ENCODE peak calls at places on chromosomes 3 and 15, in eight cellular contexts. One of them, this sample, is unnamed.

GRCh38 chr3:151827816-151828215 is 13.9 kb downstream of the AADAC start:
- DNase-seq in HepG2: no peak
- DNase-seq in stomach: no peak
- DNase-seq in A549: no peak
- DNase-seq in ovary: no peak
- DNase-seq in sigmoid colon: no peak
- DNase-seq in suprapubic skin: no peak
- DNase-seq in K562: no peak
- DNase-seq in this sample: no peak

GRCh38 chr15:40550381-40551037 is 14.3 kb downstream of the CCDC32 start:
- DNase-seq in suprapubic skin: no peak
- DNase-seq in sigmoid colon: no peak
- DNase-seq in stomach: no peak
- DNase-seq in HepG2: no peak
- DNase-seq in ovary: no peak
- DNase-seq in A549: no peak
- DNase-seq in K562: no peak
- DNase-seq in this sample: no peak

GRCh38 chr15:37038036-37038715 is 62.2 kb downstream of the MEIS2 start:
- DNase-seq in HepG2: no peak
- DNase-seq in stomach: no peak
- DNase-seq in suprapubic skin: no peak
- DNase-seq in K562: no peak
- DNase-seq in ovary: no peak
- DNase-seq in A549: no peak
- DNase-seq in sigmoid colon: no peak
- DNase-seq in this sample: no peak

GRCh38 chr3:46442591-46443530 is 21.8 kb downstream of the LTF start:
- DNase-seq in suprapubic skin: no peak
- DNase-seq in K562: no peak
- DNase-seq in ovary: no peak
- DNase-seq in A549: peak
- DNase-seq in HepG2: peak
- DNase-seq in stomach: peak
- DNase-seq in sigmoid colon: no peak
- DNase-seq in this sample: no peak

GRCh38 chr3:128619146-128619890 is 31.3 kb downstream of the RPN1 start:
- DNase-seq in HepG2: no peak
- DNase-seq in sigmoid colon: no peak
- DNase-seq in K562: no peak
- DNase-seq in suprapubic skin: no peak
- DNase-seq in ovary: no peak
- DNase-seq in A549: peak
- DNase-seq in stomach: no peak
- DNase-seq in this sample: no peak

GRCh38 chr3:4828279-4829030 is 150.8 kb upstream of the BHLHE40 start:
- DNase-seq in suprapubic skin: no peak
- DNase-seq in sigmoid colon: no peak
- DNase-seq in stomach: no peak
- DNase-seq in K562: no peak
- DNase-seq in A549: peak
- DNase-seq in HepG2: no peak
- DNase-seq in ovary: no peak
- DNase-seq in this sample: peak

GRCh38 chr15:88651971-88652370 is 13.2 kb downstream of the ISG20 start:
- DNase-seq in sigmoid colon: peak
- DNase-seq in K562: no peak
- DNase-seq in stomach: no peak
- DNase-seq in A549: no peak
- DNase-seq in ovary: no peak
- DNase-seq in suprapubic skin: peak
- DNase-seq in HepG2: no peak
- DNase-seq in this sample: no peak

GRCh38 chr15:31439328-31439727 is 112.7 kb downstream of the KLF13 start:
- DNase-seq in A549: peak
- DNase-seq in suprapubic skin: peak
- DNase-seq in HepG2: peak
- DNase-seq in ovary: no peak
- DNase-seq in sigmoid colon: no peak
- DNase-seq in K562: peak
- DNase-seq in stomach: no peak
- DNase-seq in this sample: no peak

GRCh38 chr15:72199721-72200212 is 2.2 kb upstream of the GRAMD2A start:
- DNase-seq in HepG2: peak
- DNase-seq in stomach: peak
- DNase-seq in K562: peak
- DNase-seq in A549: peak
- DNase-seq in ovary: peak
- DNase-seq in suprapubic skin: peak
- DNase-seq in sigmoid colon: peak
- DNase-seq in this sample: peak

GRCh38 chr3:127482216-127483004 is 108.1 kb downstream of the TPRA1 start:
- DNase-seq in ovary: peak
- DNase-seq in stomach: no peak
- DNase-seq in A549: no peak
- DNase-seq in suprapubic skin: peak
- DNase-seq in sigmoid colon: peak
- DNase-seq in K562: no peak
- DNase-seq in HepG2: no peak
- DNase-seq in this sample: no peak

GRCh38 chr15:65054333-65055200 is 9.4 kb downstream of the SLC51B start:
- DNase-seq in HepG2: peak
- DNase-seq in stomach: peak
- DNase-seq in K562: peak
- DNase-seq in sigmoid colon: peak
- DNase-seq in ovary: peak
- DNase-seq in A549: peak
- DNase-seq in suprapubic skin: peak
- DNase-seq in this sample: peak

DNA sequence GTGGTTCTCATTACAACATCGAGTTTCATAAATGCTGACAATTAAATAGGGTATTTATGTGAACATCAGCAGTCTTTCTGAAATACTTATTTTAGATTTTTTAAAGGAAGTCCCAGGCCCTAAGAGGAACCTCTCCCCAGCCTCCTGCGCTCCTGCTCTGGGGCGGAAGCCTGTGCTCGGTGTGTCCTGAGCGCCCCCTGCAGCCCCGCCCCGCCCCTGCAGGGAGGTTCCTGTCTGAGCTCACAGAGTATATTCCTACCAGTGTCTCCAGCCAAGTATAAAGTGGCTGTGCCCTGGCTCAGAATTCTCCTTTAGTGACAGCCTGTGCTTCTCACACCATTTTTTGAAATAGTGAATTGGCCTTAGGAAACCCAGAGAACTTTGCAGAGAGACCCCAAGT is 567.9 kb downstream of the GOLGA6L6 start:
- DNase-seq in A549: no peak
- DNase-seq in K562: peak
- DNase-seq in sigmoid colon: no peak
- DNase-seq in stomach: no peak
- DNase-seq in HepG2: no peak
- DNase-seq in suprapubic skin: no peak
- DNase-seq in ovary: no peak
- DNase-seq in this sample: no peak
- TF ChIP-seq EP300 in A549: no peak
- TF ChIP-seq EP300 in K562: no peak
- TF ChIP-seq EP300 in sigmoid colon: no peak
- TF ChIP-seq EP300 in stomach: no peak
- TF ChIP-seq EP300 in HepG2: no peak
- TF ChIP-seq EP300 in suprapubic skin: no peak
- TF ChIP-seq EP300 in ovary: no peak
- TF ChIP-seq EP300 in this sample: no peak

DNA sequence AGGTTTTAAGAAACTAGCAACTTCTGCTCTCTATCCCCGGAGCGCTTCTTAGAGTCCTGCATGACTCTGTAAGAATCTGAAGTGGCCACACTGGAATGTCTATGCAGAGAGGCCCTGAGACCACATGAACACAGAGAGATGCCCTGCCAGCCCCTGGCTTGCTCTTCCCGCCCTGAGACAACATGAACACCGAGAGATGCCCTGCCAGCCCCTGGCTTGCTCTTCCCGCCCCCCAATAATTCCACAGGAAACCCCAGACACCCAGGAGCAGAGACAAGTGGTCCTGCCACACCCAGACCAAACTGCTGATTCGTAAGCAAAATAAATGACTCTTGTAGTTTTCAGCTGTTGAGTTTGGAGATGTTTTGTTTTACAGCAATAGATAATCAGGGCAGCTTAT is 166.1 kb downstream of the OSBPL10 start:
- DNase-seq in stomach: no peak
- DNase-seq in suprapubic skin: no peak
- DNase-seq in ovary: no peak
- DNase-seq in A549: no peak
- DNase-seq in K562: no peak
- DNase-seq in HepG2: no peak
- DNase-seq in sigmoid colon: no peak
- DNase-seq in this sample: no peak
- TF ChIP-seq EP300 in stomach: no peak
- TF ChIP-seq EP300 in suprapubic skin: no peak
- TF ChIP-seq EP300 in ovary: no peak
- TF ChIP-seq EP300 in A549: no peak
- TF ChIP-seq EP300 in K562: no peak
- TF ChIP-seq EP300 in HepG2: no peak
- TF ChIP-seq EP300 in sigmoid colon: no peak
- TF ChIP-seq EP300 in this sample: no peak

DNA sequence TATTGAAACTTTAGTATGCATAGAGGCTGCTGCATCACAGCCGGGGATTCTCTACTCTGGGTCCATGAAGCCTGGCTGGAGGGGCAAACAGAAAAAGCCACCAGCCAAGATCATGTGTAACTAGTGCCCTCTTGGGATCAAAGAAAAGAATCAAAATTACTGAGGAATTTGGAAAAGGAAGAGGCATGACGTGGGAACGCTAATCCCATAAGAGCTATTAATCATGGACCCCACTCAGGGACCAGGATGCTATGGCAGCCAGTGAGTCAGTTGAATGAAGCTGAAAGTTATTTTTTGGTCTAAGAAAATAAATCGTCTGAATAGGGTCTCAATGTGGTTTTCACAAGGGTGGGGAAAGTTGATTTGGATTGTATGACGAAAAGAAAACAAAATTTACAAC is 1165.1 kb downstream of the ROBO2 start:
- DNase-seq in stomach: no peak
- DNase-seq in HepG2: peak
- DNase-seq in suprapubic skin: no peak
- DNase-seq in ovary: no peak
- DNase-seq in sigmoid colon: no peak
- DNase-seq in K562: no peak
- DNase-seq in A549: no peak
- DNase-seq in this sample: no peak
- TF ChIP-seq EP300 in stomach: no peak
- TF ChIP-seq EP300 in HepG2: no peak
- TF ChIP-seq EP300 in suprapubic skin: no peak
- TF ChIP-seq EP300 in ovary: no peak
- TF ChIP-seq EP300 in sigmoid colon: no peak
- TF ChIP-seq EP300 in K562: no peak
- TF ChIP-seq EP300 in A549: no peak
- TF ChIP-seq EP300 in this sample: no peak

DNA sequence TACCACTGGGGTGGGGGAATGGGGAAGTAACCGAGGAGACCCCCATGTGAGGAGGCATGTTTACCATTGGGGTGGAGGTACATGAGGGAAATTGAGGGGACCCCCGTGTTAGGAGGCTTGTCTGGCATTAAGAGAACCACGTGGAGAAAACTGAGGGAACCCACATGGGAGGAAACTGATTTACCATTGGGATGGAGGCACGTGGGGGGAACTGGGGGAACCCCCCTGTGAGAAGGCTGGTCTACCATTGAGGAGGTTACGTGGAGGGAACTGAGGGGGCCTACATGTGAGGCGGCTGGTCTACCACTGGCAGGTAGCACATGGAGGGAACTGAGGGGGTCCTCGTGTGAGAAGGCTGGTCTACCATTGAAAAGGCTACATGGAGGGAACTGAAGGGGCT is 159.4 kb downstream of the FBLN2 start:
- DNase-seq in sigmoid colon: peak
- DNase-seq in K562: no peak
- DNase-seq in HepG2: no peak
- DNase-seq in stomach: no peak
- DNase-seq in suprapubic skin: peak
- DNase-seq in A549: no peak
- DNase-seq in ovary: no peak
- DNase-seq in this sample: no peak
- TF ChIP-seq EP300 in sigmoid colon: no peak
- TF ChIP-seq EP300 in K562: no peak
- TF ChIP-seq EP300 in HepG2: no peak
- TF ChIP-seq EP300 in stomach: no peak
- TF ChIP-seq EP300 in suprapubic skin: no peak
- TF ChIP-seq EP300 in A549: no peak
- TF ChIP-seq EP300 in ovary: no peak
- TF ChIP-seq EP300 in this sample: no peak

GRCh38 chr3:59862686-59863085 is 812.9 kb upstream of the CFAP20DC start:
- DNase-seq in K562: peak
- DNase-seq in stomach: no peak
- DNase-seq in A549: no peak
- DNase-seq in suprapubic skin: no peak
- DNase-seq in ovary: no peak
- DNase-seq in HepG2: no peak
- DNase-seq in sigmoid colon: no peak
- DNase-seq in this sample: no peak
- TF ChIP-seq EP300 in K562: peak
- TF ChIP-seq EP300 in stomach: no peak
- TF ChIP-seq EP300 in A549: no peak
- TF ChIP-seq EP300 in suprapubic skin: no peak
- TF ChIP-seq EP300 in ovary: no peak
- TF ChIP-seq EP300 in HepG2: no peak
- TF ChIP-seq EP300 in sigmoid colon: no peak
- TF ChIP-seq EP300 in this sample: no peak

GRCh38 chr3:16265455-16265786 is 409 bp downstream of the OXNAD1 start:
- DNase-seq in ovary: no peak
- DNase-seq in HepG2: no peak
- DNase-seq in stomach: no peak
- DNase-seq in sigmoid colon: no peak
- DNase-seq in A549: no peak
- DNase-seq in suprapubic skin: no peak
- DNase-seq in K562: no peak
- DNase-seq in this sample: no peak

GRCh38 chr3:16262195-16262594 is 2.5 kb downstream of the DPH3 start:
- DNase-seq in stomach: no peak
- DNase-seq in sigmoid colon: no peak
- DNase-seq in suprapubic skin: no peak
- DNase-seq in HepG2: no peak
- DNase-seq in K562: no peak
- DNase-seq in ovary: no peak
- DNase-seq in A549: no peak
- DNase-seq in this sample: no peak

GRCh38 chr3:16266714-16267113 is 1.7 kb downstream of the OXNAD1 start:
- DNase-seq in suprapubic skin: no peak
- DNase-seq in stomach: no peak
- DNase-seq in K562: peak
- DNase-seq in ovary: no peak
- DNase-seq in sigmoid colon: no peak
- DNase-seq in HepG2: no peak
- DNase-seq in A549: no peak
- DNase-seq in this sample: no peak

GRCh38 chr3:16264708-16265454 is at the start of the genes DPH3 and OXNAD1:
- DNase-seq in stomach: peak
- DNase-seq in ovary: peak
- DNase-seq in suprapubic skin: peak
- DNase-seq in K562: peak
- DNase-seq in sigmoid colon: peak
- DNase-seq in HepG2: peak
- DNase-seq in A549: peak
- DNase-seq in this sample: peak

GRCh38 chr3:16264174-16264707 is 502 bp downstream of the DPH3 start:
- DNase-seq in stomach: no peak
- DNase-seq in K562: no peak
- DNase-seq in HepG2: no peak
- DNase-seq in A549: no peak
- DNase-seq in ovary: no peak
- DNase-seq in suprapubic skin: no peak
- DNase-seq in sigmoid colon: no peak
- DNase-seq in this sample: no peak
- TF ChIP-seq EP300 in stomach: no peak
- TF ChIP-seq EP300 in K562: no peak
- TF ChIP-seq EP300 in HepG2: no peak
- TF ChIP-seq EP300 in A549: no peak
- TF ChIP-seq EP300 in ovary: no peak
- TF ChIP-seq EP300 in suprapubic skin: no peak
- TF ChIP-seq EP300 in sigmoid colon: no peak
- TF ChIP-seq EP300 in this sample: no peak